ENCODE peak calls at places on chromosome 14, in ten cellular contexts. One of them, this sample, is unnamed.

GRCh38 chr14:75342762-75343599 is 64.4 kb downstream of the FOS start:
- DNase-seq in cardiac fibroblast: no peak
- DNase-seq in neural progenitor cell: no peak
- DNase-seq in transverse colon: no peak
- DNase-seq in pancreas: no peak
- DNase-seq in K562: no peak
- DNase-seq in kidney epithelial cell: no peak
- DNase-seq in AG10803: no peak
- DNase-seq in sigmoid colon: no peak
- DNase-seq in esophagus squamous epithelium: no peak
- DNase-seq in this sample: no peak

GRCh38 chr14:100417466-100417865 is 94.3 kb downstream of the SLC25A47 start:
- DNase-seq in esophagus squamous epithelium: no peak
- DNase-seq in cardiac fibroblast: peak; percentile 92
- DNase-seq in AG10803: peak; percentile 88
- DNase-seq in K562: peak; percentile 81
- DNase-seq in neural progenitor cell: peak; percentile 84
- DNase-seq in kidney epithelial cell: peak; percentile 90
- DNase-seq in transverse colon: peak; percentile 84
- DNase-seq in pancreas: peak; percentile 89
- DNase-seq in sigmoid colon: peak; percentile 54
- DNase-seq in this sample: peak; percentile 77

GRCh38 chr14:100303179-100303578 is 3.1 kb downstream of the SLC25A29 start:
- DNase-seq in neural progenitor cell: peak; percentile 46
- DNase-seq in cardiac fibroblast: peak; percentile 38
- DNase-seq in pancreas: no peak
- DNase-seq in esophagus squamous epithelium: no peak
- DNase-seq in K562: peak; percentile 54
- DNase-seq in AG10803: no peak
- DNase-seq in sigmoid colon: no peak
- DNase-seq in transverse colon: no peak
- DNase-seq in kidney epithelial cell: no peak
- DNase-seq in this sample: no peak

GRCh38 chr14:69572634-69573135 is 2.0 kb downstream of the CCDC177 start:
- DNase-seq in K562: no peak
- DNase-seq in sigmoid colon: no peak
- DNase-seq in cardiac fibroblast: no peak
- DNase-seq in esophagus squamous epithelium: no peak
- DNase-seq in AG10803: no peak
- DNase-seq in transverse colon: no peak
- DNase-seq in neural progenitor cell: no peak
- DNase-seq in kidney epithelial cell: no peak
- DNase-seq in pancreas: no peak
- DNase-seq in this sample: no peak

GRCh38 chr14:22973217-22974032 is 8.9 kb downstream of the AJUBA start:
- DNase-seq in AG10803: peak; percentile 70
- DNase-seq in neural progenitor cell: peak; percentile 69
- DNase-seq in pancreas: peak; percentile 61
- DNase-seq in kidney epithelial cell: no peak
- DNase-seq in cardiac fibroblast: peak; percentile 79
- DNase-seq in K562: peak; percentile 75
- DNase-seq in transverse colon: peak; percentile 55
- DNase-seq in esophagus squamous epithelium: no peak
- DNase-seq in sigmoid colon: no peak
- DNase-seq in this sample: no peak

GRCh38 chr14:60051690-60052324 is 39.9 kb upstream of the PCNX4 start:
- DNase-seq in cardiac fibroblast: peak; percentile 18
- DNase-seq in K562: no peak
- DNase-seq in esophagus squamous epithelium: no peak
- DNase-seq in pancreas: no peak
- DNase-seq in sigmoid colon: no peak
- DNase-seq in transverse colon: no peak
- DNase-seq in neural progenitor cell: no peak
- DNase-seq in kidney epithelial cell: no peak
- DNase-seq in AG10803: peak; percentile 52
- DNase-seq in this sample: no peak

GRCh38 chr14:103015426-103015825 is 41.9 kb downstream of the CDC42BPB start:
- DNase-seq in cardiac fibroblast: no peak
- DNase-seq in transverse colon: no peak
- DNase-seq in sigmoid colon: no peak
- DNase-seq in K562: no peak
- DNase-seq in pancreas: no peak
- DNase-seq in kidney epithelial cell: no peak
- DNase-seq in esophagus squamous epithelium: no peak
- DNase-seq in AG10803: no peak
- DNase-seq in neural progenitor cell: no peak
- DNase-seq in this sample: no peak

GRCh38 chr14:64947710-64948611 is 5.4 kb upstream of the GPX2 start:
- DNase-seq in K562: no peak
- DNase-seq in kidney epithelial cell: no peak
- DNase-seq in esophagus squamous epithelium: no peak
- DNase-seq in sigmoid colon: no peak
- DNase-seq in AG10803: no peak
- DNase-seq in neural progenitor cell: no peak
- DNase-seq in pancreas: no peak
- DNase-seq in transverse colon: no peak
- DNase-seq in cardiac fibroblast: no peak
- DNase-seq in this sample: no peak

GRCh38 chr14:69574954-69575295 is 254 bp upstream of the CCDC177 start:
- DNase-seq in esophagus squamous epithelium: no peak
- DNase-seq in cardiac fibroblast: no peak
- DNase-seq in sigmoid colon: no peak
- DNase-seq in K562: no peak
- DNase-seq in AG10803: no peak
- DNase-seq in pancreas: no peak
- DNase-seq in neural progenitor cell: no peak
- DNase-seq in kidney epithelial cell: no peak
- DNase-seq in transverse colon: no peak
- DNase-seq in this sample: no peak

GRCh38 chr14:45679852-45680251 is 426.9 kb upstream of the MIS18BP1 start:
- DNase-seq in kidney epithelial cell: peak; percentile 63
- DNase-seq in pancreas: no peak
- DNase-seq in neural progenitor cell: no peak
- DNase-seq in transverse colon: no peak
- DNase-seq in esophagus squamous epithelium: no peak
- DNase-seq in cardiac fibroblast: peak; percentile 86
- DNase-seq in AG10803: peak; percentile 54
- DNase-seq in sigmoid colon: no peak
- DNase-seq in K562: no peak
- DNase-seq in this sample: peak; percentile 81

DNA sequence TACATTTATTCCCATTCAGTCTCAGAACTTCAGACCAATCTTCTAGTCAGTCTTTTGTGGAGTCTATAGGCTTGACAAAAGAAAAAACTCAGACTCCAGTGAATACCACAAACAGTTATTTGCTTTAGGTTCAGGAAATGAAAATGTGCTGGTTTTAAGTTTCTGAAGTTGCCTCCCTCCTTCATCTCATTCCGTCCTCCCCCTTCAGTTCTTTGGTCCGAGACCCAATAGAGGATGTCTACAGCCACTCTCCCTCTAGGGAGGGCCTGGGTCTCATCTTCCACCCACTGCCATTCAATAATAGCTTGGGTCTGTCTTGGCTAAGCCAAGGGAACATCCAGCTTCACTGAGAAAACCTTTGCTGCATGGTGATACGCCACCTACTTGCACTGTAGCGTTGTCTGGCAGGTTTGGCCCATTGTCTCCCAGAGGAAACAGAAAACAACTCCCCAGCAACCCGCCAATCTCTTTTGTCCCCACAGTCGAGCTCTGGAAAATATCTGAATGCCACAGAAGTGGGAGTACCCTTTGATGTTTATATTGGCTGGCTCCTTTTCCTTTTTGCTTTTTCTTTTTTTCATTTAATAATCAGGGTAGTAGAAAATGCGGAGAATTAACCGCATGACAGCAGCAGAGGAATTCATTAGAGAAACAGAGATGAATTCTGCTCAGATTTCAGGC is 380.0 kb downstream of the RAD51B start:
- DNase-seq in K562: no peak
- DNase-seq in esophagus squamous epithelium: no peak
- DNase-seq in neural progenitor cell: peak; percentile 86
- DNase-seq in cardiac fibroblast: peak; percentile 85
- DNase-seq in AG10803: no peak
- DNase-seq in transverse colon: no peak
- DNase-seq in pancreas: no peak
- DNase-seq in sigmoid colon: peak; percentile 84
- DNase-seq in kidney epithelial cell: peak; percentile 74
- DNase-seq in this sample: no peak
- TF ChIP-seq CTCF in K562: no peak
- TF ChIP-seq CTCF in esophagus squamous epithelium: no peak
- TF ChIP-seq CTCF in neural progenitor cell: peak; percentile 14
- TF ChIP-seq CTCF in cardiac fibroblast: peak; percentile 16
- TF ChIP-seq CTCF in AG10803: no peak
- TF ChIP-seq CTCF in transverse colon: no peak
- TF ChIP-seq CTCF in pancreas: no peak
- TF ChIP-seq CTCF in sigmoid colon: no peak
- TF ChIP-seq CTCF in kidney epithelial cell: peak; percentile 30
- TF ChIP-seq CTCF in this sample: no peak

DNA sequence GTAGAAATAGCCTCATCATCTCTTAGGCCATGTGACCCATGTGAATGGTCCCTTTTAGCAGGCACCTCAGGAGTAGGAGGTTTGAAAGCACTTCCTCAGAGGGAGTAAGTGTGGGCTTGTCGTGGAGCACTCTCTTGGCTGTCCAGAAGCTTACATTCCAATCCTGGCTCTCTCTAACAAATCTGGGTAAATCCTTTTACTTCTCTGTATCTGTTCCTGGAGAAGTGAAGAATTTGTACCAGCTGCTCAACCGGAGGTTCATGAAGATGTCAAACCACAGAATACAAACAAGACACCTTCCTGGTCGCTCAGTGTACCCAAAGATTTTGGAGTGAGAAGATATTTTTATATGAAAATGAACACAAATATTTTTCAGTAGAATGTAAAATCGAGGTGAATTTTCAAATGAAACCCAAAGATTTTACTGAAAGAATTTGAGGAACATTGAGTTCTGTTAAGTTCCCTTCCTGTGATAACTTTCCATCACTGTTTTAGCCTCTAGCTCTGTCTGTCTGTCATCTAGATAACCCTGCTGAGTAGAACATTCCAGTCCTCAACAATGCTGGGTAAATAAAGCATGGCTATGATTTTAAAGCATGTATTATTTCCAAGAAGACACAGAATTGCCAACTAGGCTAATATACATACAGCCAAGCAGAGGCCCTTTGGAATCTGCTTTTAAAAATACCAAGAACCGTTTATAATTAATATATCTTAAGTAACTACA is 263.9 kb upstream of the RGS6 start:
- DNase-seq in transverse colon: no peak
- DNase-seq in neural progenitor cell: no peak
- DNase-seq in K562: no peak
- DNase-seq in AG10803: peak; percentile 34
- DNase-seq in pancreas: no peak
- DNase-seq in cardiac fibroblast: peak; percentile 51
- DNase-seq in sigmoid colon: no peak
- DNase-seq in kidney epithelial cell: no peak
- DNase-seq in esophagus squamous epithelium: no peak
- DNase-seq in this sample: no peak
- H3K4me3 ChIP-seq in transverse colon: no peak overlapping the region
- H3K4me3 ChIP-seq in neural progenitor cell: no peak overlapping the region
- H3K4me3 ChIP-seq in K562: no peak overlapping the region
- H3K4me3 ChIP-seq in AG10803: no peak overlapping the region
- H3K4me3 ChIP-seq in pancreas: no peak overlapping the region
- H3K4me3 ChIP-seq in cardiac fibroblast: no peak overlapping the region
- H3K4me3 ChIP-seq in sigmoid colon: no peak overlapping the region
- H3K4me3 ChIP-seq in kidney epithelial cell: no peak overlapping the region
- H3K4me3 ChIP-seq in esophagus squamous epithelium: no peak overlapping the region
- H3K4me3 ChIP-seq in this sample: no peak overlapping the region

GRCh38 chr14:104369208-104369607 is 210.4 kb upstream of the C14orf180 start:
- DNase-seq in kidney epithelial cell: no peak
- DNase-seq in AG10803: no peak
- DNase-seq in transverse colon: no peak
- DNase-seq in sigmoid colon: no peak
- DNase-seq in K562: no peak
- DNase-seq in pancreas: no peak
- DNase-seq in esophagus squamous epithelium: no peak
- DNase-seq in neural progenitor cell: no peak
- DNase-seq in cardiac fibroblast: no peak
- DNase-seq in this sample: no peak

GRCh38 chr14:104371917-104372316 is 207.6 kb upstream of the C14orf180 start:
- DNase-seq in transverse colon: no peak
- DNase-seq in K562: no peak
- DNase-seq in kidney epithelial cell: no peak
- DNase-seq in pancreas: no peak
- DNase-seq in neural progenitor cell: no peak
- DNase-seq in AG10803: no peak
- DNase-seq in esophagus squamous epithelium: no peak
- DNase-seq in cardiac fibroblast: no peak
- DNase-seq in sigmoid colon: no peak
- DNase-seq in this sample: no peak

GRCh38 chr14:104368751-104369100 is 210.8 kb upstream of the C14orf180 start:
- DNase-seq in K562: no peak
- DNase-seq in AG10803: no peak
- DNase-seq in sigmoid colon: no peak
- DNase-seq in cardiac fibroblast: no peak
- DNase-seq in neural progenitor cell: no peak
- DNase-seq in esophagus squamous epithelium: no peak
- DNase-seq in kidney epithelial cell: no peak
- DNase-seq in pancreas: no peak
- DNase-seq in transverse colon: no peak
- DNase-seq in this sample: no peak

GRCh38 chr14:104371031-104371430 is 208.5 kb upstream of the C14orf180 start:
- DNase-seq in AG10803: no peak
- DNase-seq in transverse colon: no peak
- DNase-seq in kidney epithelial cell: no peak
- DNase-seq in cardiac fibroblast: no peak
- DNase-seq in pancreas: no peak
- DNase-seq in sigmoid colon: no peak
- DNase-seq in neural progenitor cell: no peak
- DNase-seq in K562: no peak
- DNase-seq in esophagus squamous epithelium: no peak
- DNase-seq in this sample: no peak

GRCh38 chr14:104370256-104370870 is 209.2 kb upstream of the C14orf180 start:
- DNase-seq in AG10803: no peak
- DNase-seq in kidney epithelial cell: no peak
- DNase-seq in transverse colon: no peak
- DNase-seq in esophagus squamous epithelium: no peak
- DNase-seq in neural progenitor cell: peak; percentile 72
- DNase-seq in pancreas: no peak
- DNase-seq in K562: peak; percentile 14
- DNase-seq in sigmoid colon: no peak
- DNase-seq in cardiac fibroblast: no peak
- DNase-seq in this sample: no peak
- TF ChIP-seq CTCF in AG10803: no peak
- TF ChIP-seq CTCF in kidney epithelial cell: peak; percentile 9
- TF ChIP-seq CTCF in transverse colon: peak; percentile 57
- TF ChIP-seq CTCF in esophagus squamous epithelium: no peak
- TF ChIP-seq CTCF in neural progenitor cell: peak; percentile 61
- TF ChIP-seq CTCF in pancreas: no peak
- TF ChIP-seq CTCF in K562: peak; percentile 47
- TF ChIP-seq CTCF in sigmoid colon: peak; percentile 25
- TF ChIP-seq CTCF in cardiac fibroblast: no peak
- TF ChIP-seq CTCF in this sample: no peak

DNA sequence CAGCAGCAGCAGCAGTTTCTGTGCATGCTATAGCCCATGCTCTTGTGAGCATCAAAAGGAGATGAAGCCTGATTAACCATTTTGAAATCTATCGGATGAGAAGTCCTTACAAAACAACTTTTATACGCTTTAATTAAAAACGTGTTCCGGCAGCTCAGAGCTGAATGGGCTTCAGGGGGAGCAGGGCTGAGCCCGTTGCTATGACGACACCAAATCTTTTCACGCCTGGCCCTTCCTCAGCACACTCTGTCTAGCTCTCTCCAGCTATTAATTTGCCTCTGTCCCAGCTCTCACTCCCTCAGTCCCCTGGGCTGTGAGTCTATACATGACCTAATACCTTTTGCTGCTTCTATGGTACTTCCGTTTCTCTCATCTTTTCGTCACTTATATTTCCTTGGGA is 15.8 kb downstream of the FOXA1 start:
- DNase-seq in esophagus squamous epithelium: no peak
- DNase-seq in transverse colon: no peak
- DNase-seq in K562: no peak
- DNase-seq in AG10803: no peak
- DNase-seq in neural progenitor cell: peak; percentile 82
- DNase-seq in sigmoid colon: no peak
- DNase-seq in kidney epithelial cell: no peak
- DNase-seq in cardiac fibroblast: no peak
- DNase-seq in pancreas: no peak
- DNase-seq in this sample: no peak
- H3K4me3 ChIP-seq in esophagus squamous epithelium: no peak overlapping the region
- H3K4me3 ChIP-seq in transverse colon: no peak overlapping the region
- H3K4me3 ChIP-seq in K562: no peak overlapping the region
- H3K4me3 ChIP-seq in AG10803: no peak overlapping the region
- H3K4me3 ChIP-seq in neural progenitor cell: no peak overlapping the region
- H3K4me3 ChIP-seq in sigmoid colon: no peak overlapping the region
- H3K4me3 ChIP-seq in kidney epithelial cell: no peak overlapping the region
- H3K4me3 ChIP-seq in cardiac fibroblast: no peak overlapping the region
- H3K4me3 ChIP-seq in pancreas: no peak overlapping the region
- H3K4me3 ChIP-seq in this sample: no peak overlapping the region